ENCODE peak calls at places on chromosomes 4 and X, in seven cellular contexts. One of them, this sample, is unnamed.

GRCh38 chrX:16487620-16488380 is 162.2 kb upstream of the S100G start:
- DNase-seq in MM.1S: no peak
- DNase-seq in lower leg skin: no peak
- DNase-seq in CD8-positive, alpha-beta T cell: no peak
- DNase-seq in WERI-Rb-1: no peak
- DNase-seq in mucosa of descending colon: no peak
- DNase-seq in AG04450: no peak
- DNase-seq in this sample: no peak

GRCh38 chr4:17283251-17283650 is 228.6 kb downstream of the QDPR start:
- DNase-seq in AG04450: no peak
- DNase-seq in MM.1S: no peak
- DNase-seq in lower leg skin: no peak
- DNase-seq in mucosa of descending colon: no peak
- DNase-seq in WERI-Rb-1: no peak
- DNase-seq in CD8-positive, alpha-beta T cell: no peak
- DNase-seq in this sample: no peak

GRCh38 chrX:2628751-2629315 is 62.3 kb upstream of the CD99 start:
- DNase-seq in MM.1S: no peak
- DNase-seq in WERI-Rb-1: no peak
- DNase-seq in mucosa of descending colon: no peak
- DNase-seq in lower leg skin: peak
- DNase-seq in CD8-positive, alpha-beta T cell: no peak
- DNase-seq in AG04450: no peak
- DNase-seq in this sample: no peak

GRCh38 chrX:151359341-151359740 is 37.7 kb upstream of the VMA21 start:
- DNase-seq in mucosa of descending colon: no peak
- DNase-seq in CD8-positive, alpha-beta T cell: no peak
- DNase-seq in lower leg skin: no peak
- DNase-seq in MM.1S: no peak
- DNase-seq in WERI-Rb-1: no peak
- DNase-seq in AG04450: no peak
- DNase-seq in this sample: no peak

GRCh38 chr4:15250021-15250441 is 177.8 kb upstream of the C1QTNF7 start:
- DNase-seq in MM.1S: no peak
- DNase-seq in mucosa of descending colon: no peak
- DNase-seq in WERI-Rb-1: no peak
- DNase-seq in AG04450: no peak
- DNase-seq in CD8-positive, alpha-beta T cell: no peak
- DNase-seq in lower leg skin: no peak
- DNase-seq in this sample: peak

GRCh38 chrX:82218361-82218760 is 1016.5 kb downstream of the SH3BGRL start:
- DNase-seq in lower leg skin: no peak
- DNase-seq in AG04450: no peak
- DNase-seq in mucosa of descending colon: no peak
- DNase-seq in WERI-Rb-1: no peak
- DNase-seq in MM.1S: peak
- DNase-seq in CD8-positive, alpha-beta T cell: no peak
- DNase-seq in this sample: peak

GRCh38 chrX:20863649-20864048 is 510.6 kb upstream of the CNKSR2 start:
- DNase-seq in AG04450: no peak
- DNase-seq in mucosa of descending colon: no peak
- DNase-seq in MM.1S: no peak
- DNase-seq in WERI-Rb-1: no peak
- DNase-seq in lower leg skin: no peak
- DNase-seq in CD8-positive, alpha-beta T cell: no peak
- DNase-seq in this sample: no peak

GRCh38 chr4:2251795-2252529 is 9.9 kb downstream of the MXD4 start:
- DNase-seq in AG04450: no peak
- DNase-seq in CD8-positive, alpha-beta T cell: no peak
- DNase-seq in mucosa of descending colon: no peak
- DNase-seq in lower leg skin: peak
- DNase-seq in WERI-Rb-1: peak
- DNase-seq in MM.1S: no peak
- DNase-seq in this sample: no peak

GRCh38 chr4:188976644-188977115 is 837.4 kb downstream of the TRIML1 start:
- DNase-seq in MM.1S: peak
- DNase-seq in mucosa of descending colon: no peak
- DNase-seq in WERI-Rb-1: no peak
- DNase-seq in CD8-positive, alpha-beta T cell: no peak
- DNase-seq in AG04450: no peak
- DNase-seq in lower leg skin: no peak
- DNase-seq in this sample: peak

GRCh38 chr4:89283226-89283974 is 24.2 kb downstream of the GPRIN3 start:
- DNase-seq in lower leg skin: no peak
- DNase-seq in MM.1S: no peak
- DNase-seq in WERI-Rb-1: no peak
- DNase-seq in AG04450: no peak
- DNase-seq in CD8-positive, alpha-beta T cell: peak
- DNase-seq in mucosa of descending colon: peak
- DNase-seq in this sample: peak

GRCh38 chr4:29861307-29861706 is 858.9 kb upstream of the PCDH7 start:
- DNase-seq in WERI-Rb-1: no peak
- DNase-seq in mucosa of descending colon: no peak
- DNase-seq in MM.1S: no peak
- DNase-seq in lower leg skin: no peak
- DNase-seq in AG04450: no peak
- DNase-seq in CD8-positive, alpha-beta T cell: no peak
- DNase-seq in this sample: no peak

GRCh38 chr4:43277003-43277402 is 384.5 kb downstream of the GRXCR1 start:
- DNase-seq in lower leg skin: no peak
- DNase-seq in mucosa of descending colon: no peak
- DNase-seq in AG04450: no peak
- DNase-seq in WERI-Rb-1: no peak
- DNase-seq in CD8-positive, alpha-beta T cell: no peak
- DNase-seq in MM.1S: no peak
- DNase-seq in this sample: peak

GRCh38 chr4:107870916-107871786 is 46.4 kb downstream of the SGMS2 start:
- DNase-seq in MM.1S: no peak
- DNase-seq in mucosa of descending colon: no peak
- DNase-seq in WERI-Rb-1: no peak
- DNase-seq in lower leg skin: no peak
- DNase-seq in AG04450: no peak
- DNase-seq in CD8-positive, alpha-beta T cell: no peak
- DNase-seq in this sample: no peak

GRCh38 chrX:131213400-131213799 is 75.7 kb downstream of the IGSF1 start:
- DNase-seq in AG04450: no peak
- DNase-seq in MM.1S: no peak
- DNase-seq in CD8-positive, alpha-beta T cell: no peak
- DNase-seq in lower leg skin: no peak
- DNase-seq in WERI-Rb-1: no peak
- DNase-seq in mucosa of descending colon: no peak
- DNase-seq in this sample: no peak

GRCh38 chrX:135951291-135951690 is 22.5 kb downstream of the MMGT1 start:
- DNase-seq in MM.1S: no peak
- DNase-seq in mucosa of descending colon: no peak
- DNase-seq in lower leg skin: no peak
- DNase-seq in WERI-Rb-1: no peak
- DNase-seq in AG04450: no peak
- DNase-seq in CD8-positive, alpha-beta T cell: no peak
- DNase-seq in this sample: no peak

GRCh38 chrX:37910186-37910585 is 62.8 kb upstream of the DYNLT3 start:
- DNase-seq in AG04450: no peak
- DNase-seq in mucosa of descending colon: no peak
- DNase-seq in CD8-positive, alpha-beta T cell: no peak
- DNase-seq in lower leg skin: no peak
- DNase-seq in WERI-Rb-1: no peak
- DNase-seq in MM.1S: no peak
- DNase-seq in this sample: no peak

GRCh38 chrX:37904833-37905232 is 57.5 kb upstream of the DYNLT3 start:
- DNase-seq in CD8-positive, alpha-beta T cell: no peak
- DNase-seq in lower leg skin: no peak
- DNase-seq in AG04450: no peak
- DNase-seq in WERI-Rb-1: no peak
- DNase-seq in MM.1S: no peak
- DNase-seq in mucosa of descending colon: no peak
- DNase-seq in this sample: no peak

GRCh38 chrX:37906357-37906756 is 59.0 kb upstream of the DYNLT3 start:
- DNase-seq in mucosa of descending colon: no peak
- DNase-seq in CD8-positive, alpha-beta T cell: no peak
- DNase-seq in lower leg skin: no peak
- DNase-seq in AG04450: no peak
- DNase-seq in WERI-Rb-1: no peak
- DNase-seq in MM.1S: no peak
- DNase-seq in this sample: no peak

GRCh38 chrX:37905436-37906147 is 58.2 kb upstream of the DYNLT3 start:
- DNase-seq in WERI-Rb-1: peak
- DNase-seq in AG04450: no peak
- DNase-seq in CD8-positive, alpha-beta T cell: no peak
- DNase-seq in lower leg skin: no peak
- DNase-seq in MM.1S: no peak
- DNase-seq in mucosa of descending colon: peak
- DNase-seq in this sample: peak
- TF ChIP-seq CTCF in WERI-Rb-1: peak
- TF ChIP-seq CTCF in AG04450: peak
- TF ChIP-seq CTCF in CD8-positive, alpha-beta T cell: no peak
- TF ChIP-seq CTCF in lower leg skin: no peak
- TF ChIP-seq CTCF in MM.1S: peak
- TF ChIP-seq CTCF in mucosa of descending colon: no peak
- TF ChIP-seq CTCF in this sample: no peak

GRCh38 chr4:25162566-25162965 is 2.3 kb upstream of the SEPSECS start:
- DNase-seq in mucosa of descending colon: no peak
- DNase-seq in MM.1S: no peak
- DNase-seq in AG04450: no peak
- DNase-seq in CD8-positive, alpha-beta T cell: no peak
- DNase-seq in lower leg skin: no peak
- DNase-seq in WERI-Rb-1: no peak
- DNase-seq in this sample: no peak
- H3K4me3 ChIP-seq in mucosa of descending colon: no peak
- H3K4me3 ChIP-seq in MM.1S: no peak
- H3K4me3 ChIP-seq in AG04450: no peak
- H3K4me3 ChIP-seq in CD8-positive, alpha-beta T cell: no peak
- H3K4me3 ChIP-seq in lower leg skin: no peak
- H3K4me3 ChIP-seq in WERI-Rb-1: no peak
- H3K4me3 ChIP-seq in this sample: no peak

DNA sequence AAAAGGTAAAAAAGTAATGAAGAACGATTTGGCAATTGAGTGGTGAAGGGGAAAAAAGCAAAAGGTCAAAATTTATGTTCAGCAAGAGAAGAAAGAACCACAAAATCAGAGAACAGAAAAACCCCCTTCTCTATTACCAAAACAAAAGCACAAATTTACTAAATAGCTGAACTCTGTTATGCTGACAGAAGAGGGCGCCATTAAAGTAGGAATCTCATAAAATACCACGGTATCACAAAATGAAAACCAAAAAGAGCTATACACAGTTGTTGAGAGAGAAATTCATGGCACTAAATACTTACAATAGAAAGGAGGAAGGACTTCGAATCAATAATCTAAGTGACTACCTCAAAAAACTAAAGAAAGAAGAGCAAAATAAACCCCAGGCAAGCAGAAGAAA is 69.6 kb upstream of the CXorf66 start:
- DNase-seq in WERI-Rb-1: no peak
- DNase-seq in lower leg skin: no peak
- DNase-seq in CD8-positive, alpha-beta T cell: no peak
- DNase-seq in MM.1S: peak
- DNase-seq in AG04450: no peak
- DNase-seq in mucosa of descending colon: no peak
- DNase-seq in this sample: no peak
- TF ChIP-seq CTCF in WERI-Rb-1: no peak
- TF ChIP-seq CTCF in lower leg skin: no peak
- TF ChIP-seq CTCF in CD8-positive, alpha-beta T cell: no peak
- TF ChIP-seq CTCF in MM.1S: peak
- TF ChIP-seq CTCF in AG04450: peak
- TF ChIP-seq CTCF in mucosa of descending colon: no peak
- TF ChIP-seq CTCF in this sample: peak

DNA sequence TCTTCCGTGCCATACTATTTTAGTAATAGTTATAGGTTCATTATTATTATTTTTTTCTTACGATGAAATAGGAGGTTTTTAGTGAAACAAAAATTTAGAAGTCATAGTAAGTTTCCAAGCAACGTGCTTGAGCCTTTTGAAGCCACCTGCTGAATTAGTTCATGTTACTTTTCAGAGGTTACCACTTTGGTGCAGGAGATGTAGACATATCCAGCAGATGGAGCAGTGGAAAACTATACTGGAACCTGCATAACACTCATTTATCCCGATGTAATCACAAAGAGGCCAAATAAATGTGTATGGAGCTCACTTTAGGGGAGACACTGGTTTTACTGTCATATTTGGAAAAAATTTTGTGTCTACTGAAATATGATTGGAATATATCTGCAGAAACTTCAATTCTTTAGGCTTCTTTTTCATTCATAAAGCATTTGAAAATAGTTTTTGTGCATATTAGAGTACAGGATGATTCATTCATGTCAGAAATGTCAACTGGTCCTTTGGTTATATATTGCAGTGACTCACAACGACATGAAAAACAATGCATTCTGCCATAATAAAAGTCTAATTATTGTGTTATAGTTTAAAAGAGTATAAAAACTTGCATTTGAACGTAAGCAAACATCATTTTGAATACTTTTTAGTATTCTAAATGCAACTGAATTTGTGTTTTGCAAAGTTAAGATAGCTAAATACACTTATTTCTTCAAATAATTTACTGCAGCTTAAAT is 2182.9 kb upstream of the TENM3 start:
- DNase-seq in WERI-Rb-1: no peak
- DNase-seq in AG04450: no peak
- DNase-seq in lower leg skin: no peak
- DNase-seq in MM.1S: peak
- DNase-seq in mucosa of descending colon: no peak
- DNase-seq in CD8-positive, alpha-beta T cell: no peak
- DNase-seq in this sample: no peak
- H3K4me3 ChIP-seq in WERI-Rb-1: peak
- H3K4me3 ChIP-seq in AG04450: no peak
- H3K4me3 ChIP-seq in lower leg skin: no peak
- H3K4me3 ChIP-seq in MM.1S: peak
- H3K4me3 ChIP-seq in mucosa of descending colon: no peak
- H3K4me3 ChIP-seq in CD8-positive, alpha-beta T cell: no peak
- H3K4me3 ChIP-seq in this sample: no peak

DNA sequence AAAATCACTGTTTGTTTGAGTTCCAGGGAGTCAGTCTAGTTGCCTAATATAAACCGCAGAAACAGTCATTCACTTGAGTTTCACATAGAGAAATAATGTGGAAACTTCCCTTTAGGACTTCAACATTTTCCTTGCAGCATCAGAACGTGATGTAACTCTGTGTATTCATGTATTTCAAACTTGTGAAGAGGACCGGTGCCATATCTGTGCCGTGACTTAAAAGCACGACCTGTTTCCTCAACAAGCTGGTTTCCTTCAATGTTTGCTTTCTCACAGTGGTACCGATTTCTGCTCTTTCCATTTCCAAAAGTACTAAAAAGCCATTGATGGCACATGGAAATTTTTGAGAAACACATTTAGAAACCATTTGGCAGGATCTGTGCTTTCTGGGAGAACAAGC is 166.6 kb upstream of the RAPGEF2 start:
- DNase-seq in CD8-positive, alpha-beta T cell: no peak
- DNase-seq in WERI-Rb-1: no peak
- DNase-seq in lower leg skin: no peak
- DNase-seq in MM.1S: no peak
- DNase-seq in AG04450: no peak
- DNase-seq in mucosa of descending colon: no peak
- DNase-seq in this sample: peak
- TF ChIP-seq CTCF in CD8-positive, alpha-beta T cell: no peak
- TF ChIP-seq CTCF in WERI-Rb-1: no peak
- TF ChIP-seq CTCF in lower leg skin: no peak
- TF ChIP-seq CTCF in MM.1S: no peak
- TF ChIP-seq CTCF in AG04450: no peak
- TF ChIP-seq CTCF in mucosa of descending colon: no peak
- TF ChIP-seq CTCF in this sample: no peak

DNA sequence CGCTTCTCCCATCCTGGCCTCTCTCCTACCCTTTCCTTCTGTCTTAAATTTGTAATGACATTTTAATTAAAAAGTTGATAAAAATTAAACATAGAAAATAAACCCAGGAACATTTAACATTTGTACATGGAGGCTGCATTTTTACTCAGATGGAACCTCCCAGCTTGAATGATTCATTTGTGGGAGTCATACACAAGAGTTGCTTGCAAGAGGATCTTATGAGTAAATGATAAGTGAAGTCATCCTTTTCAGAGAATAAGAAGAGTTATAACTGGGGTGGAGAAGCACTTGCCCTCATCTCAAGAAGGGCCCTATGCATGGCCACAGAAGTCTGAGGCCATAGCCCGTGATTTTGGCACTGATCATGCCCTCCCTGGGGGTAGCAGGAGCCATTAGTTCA is 482.9 kb upstream of the BOD1L1 start:
- DNase-seq in WERI-Rb-1: no peak
- DNase-seq in AG04450: peak
- DNase-seq in lower leg skin: no peak
- DNase-seq in CD8-positive, alpha-beta T cell: no peak
- DNase-seq in MM.1S: no peak
- DNase-seq in mucosa of descending colon: no peak
- DNase-seq in this sample: peak
- H3K4me3 ChIP-seq in WERI-Rb-1: no peak
- H3K4me3 ChIP-seq in AG04450: no peak
- H3K4me3 ChIP-seq in lower leg skin: no peak
- H3K4me3 ChIP-seq in CD8-positive, alpha-beta T cell: no peak
- H3K4me3 ChIP-seq in MM.1S: no peak
- H3K4me3 ChIP-seq in mucosa of descending colon: no peak
- H3K4me3 ChIP-seq in this sample: no peak